ENCODE peak calls at places on chromosomes 13 and 19, in seven cellular contexts. S, J, X, I, A, Q and Y are unnamed samples. For H3K4me1, the result is how much of the 10 kb centered on the place peaks cover.

GRCh38 chr19:55563261-55563690 is 17.4 kb downstream of the ZNF579 start:
- DNase-seq in A (no peak), S (no peak), Q (no peak), X (no peak), J (no peak), I (no peak), Y (no peak)

GRCh38 chr13:94079876-94080275 is 399.6 kb downstream of the DCT start:
- DNase-seq in A (no peak), I (no peak), J (no peak), S (no peak), X (no peak), Q (no peak), Y (no peak)

GRCh38 chr19:12703056-12703455 is 6.6 kb upstream of the FBXW9 start:
- DNase-seq in I (peak), S (no peak), A (no peak), J (no peak), X (no peak), Q (no peak), Y (no peak)

GRCh38 chr19:13243971-13244370 is 93.8 kb downstream of the IER2 start:
- DNase-seq in I (no peak), A (no peak), S (no peak), Q (no peak), X (no peak), J (no peak), Y (no peak)

GRCh38 chr19:45402469-45403070 is 2.3 kb downstream of the PPP1R13L start:
- DNase-seq in X (peak), A (peak), J (no peak), Q (no peak), I (no peak), S (no peak), Y (peak)

GRCh38 chr19:13355356-13355755 is 150.9 kb downstream of the CACNA1A start:
- DNase-seq in X (no peak), I (no peak), J (no peak), A (no peak), S (no peak), Q (no peak), Y (no peak)

GRCh38 chr13:26544707-26545106 is 12.8 kb upstream of the WASF3 start:
- DNase-seq in S (no peak), J (no peak), X (no peak), I (no peak), A (no peak), Q (no peak), Y (no peak)

GRCh38 chr19:928471-929259 is 2.8 kb downstream of the ARID3A start:
- DNase-seq in A (no peak), I (no peak), X (no peak), S (no peak), J (no peak), Q (no peak), Y (peak)

GRCh38 chr19:51472607-51473006 is 5.7 kb upstream of the CEACAM18 start:
- DNase-seq in Q (no peak), X (no peak), A (no peak), S (no peak), I (no peak), J (no peak), Y (no peak)

GRCh38 chr19:45492627-45493470 is 4.0 kb downstream of the RTN2 start:
- DNase-seq in A (peak), I (peak), J (no peak), Q (no peak), S (no peak), X (no peak), Y (no peak)

GRCh38 chr19:1027020-1027952 is 878 bp downstream of the CNN2 start:
- DNase-seq in Q (peak), J (no peak), A (peak), S (no peak), I (peak), X (no peak), Y (no peak)

GRCh38 chr19:45376045-45376724 is 5.8 kb upstream of the ERCC2 start:
- DNase-seq in S (peak), Q (no peak), X (no peak), A (no peak), I (no peak), J (peak), Y (no peak)

GRCh38 chr13:49731766-49732165 is 40.5 kb upstream of the EBPL start:
- DNase-seq in Q (no peak), I (no peak), S (no peak), A (no peak), X (no peak), J (no peak), Y (no peak)

GRCh38 chr19:14516746-14517438 is 1.3 kb downstream of the DNAJB1 start:
- DNase-seq in S (no peak), X (peak), A (no peak), J (no peak), I (peak), Q (no peak), Y (no peak)

GRCh38 chr19:14516048-14516534 is 2.1 kb downstream of the DNAJB1 start:
- DNase-seq in S (no peak), X (peak), J (no peak), A (no peak), I (no peak), Q (no peak), Y (no peak)

GRCh38 chr19:14517840-14518505 is at the start of gene DNAJB1:
- DNase-seq in X (peak), A (peak), I (peak), S (peak), J (peak), Q (peak), Y (peak)

GRCh38 chr19:14515501-14516047 is 2.6 kb downstream of the DNAJB1 start:
- DNase-seq in A (no peak), J (no peak), S (no peak), I (no peak), X (peak), Q (no peak), Y (no peak)

DNA sequence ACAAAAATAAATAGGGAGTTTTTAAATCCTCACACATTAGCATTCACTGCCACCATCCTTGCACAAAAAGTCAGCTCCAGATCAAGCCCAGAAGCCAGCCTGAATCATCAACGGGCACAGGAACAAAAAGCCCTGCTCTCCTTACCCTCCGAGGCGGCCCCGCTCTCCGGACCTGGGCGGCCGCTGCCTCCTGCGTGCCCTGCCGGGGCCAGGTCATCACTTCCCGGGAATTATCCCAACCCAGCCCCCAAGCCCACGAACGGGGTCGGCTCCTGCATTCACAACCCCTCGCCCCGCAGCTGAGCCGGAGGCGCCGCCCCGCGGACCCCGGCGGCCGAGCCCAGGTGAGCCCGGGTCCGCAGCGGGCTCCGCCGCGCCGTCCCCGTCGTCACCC is 754 bp downstream of the DNAJB1 start:
- DNase-seq in Q (no peak), J (no peak), X (no peak), A (no peak), I (no peak), S (no peak), Y (no peak)
- H3K4me1 ChIP-seq in Q (under half), J (under half), X (under half), A (under half), I (half or more), S (under half), Y (under half)

GRCh38 chr19:43754312-43754561 is 525 bp downstream of the SMG9 start:
- DNase-seq in X (no peak), S (no peak), A (no peak), J (no peak), Q (no peak), I (no peak), Y (no peak)
- H3K4me1 ChIP-seq in X (under half), S (under half), A (under half), J (under half), Q (under half), I (half or more), Y (under half)

GRCh38 chr19:4376991-4377781 is 23.2 kb downstream of the SH3GL1 start:
- DNase-seq in I (no peak), Q (no peak), A (peak), X (no peak), S (no peak), J (no peak), Y (peak)
- H3K4me1 ChIP-seq in I (half or more), Q (under half), A (under half), X (half or more), S (half or more), J (under half), Y (half or more)

GRCh38 chr13:28528848-28529247 is 33.9 kb upstream of the FLT1 start:
- DNase-seq in X (no peak), J (no peak), Q (no peak), S (no peak), A (no peak), I (no peak), Y (no peak)

GRCh38 chr13:28526876-28527275 is 31.9 kb upstream of the FLT1 start:
- DNase-seq in I (no peak), Q (no peak), S (no peak), J (no peak), X (no peak), A (no peak), Y (no peak)

GRCh38 chr13:28529836-28530235 is 34.9 kb upstream of the FLT1 start:
- DNase-seq in A (no peak), J (no peak), I (no peak), Q (no peak), S (no peak), X (no peak), Y (no peak)

GRCh38 chr13:28528388-28528787 is 33.5 kb upstream of the FLT1 start:
- DNase-seq in A (no peak), S (no peak), X (no peak), J (no peak), Q (no peak), I (no peak), Y (no peak)

DNA sequence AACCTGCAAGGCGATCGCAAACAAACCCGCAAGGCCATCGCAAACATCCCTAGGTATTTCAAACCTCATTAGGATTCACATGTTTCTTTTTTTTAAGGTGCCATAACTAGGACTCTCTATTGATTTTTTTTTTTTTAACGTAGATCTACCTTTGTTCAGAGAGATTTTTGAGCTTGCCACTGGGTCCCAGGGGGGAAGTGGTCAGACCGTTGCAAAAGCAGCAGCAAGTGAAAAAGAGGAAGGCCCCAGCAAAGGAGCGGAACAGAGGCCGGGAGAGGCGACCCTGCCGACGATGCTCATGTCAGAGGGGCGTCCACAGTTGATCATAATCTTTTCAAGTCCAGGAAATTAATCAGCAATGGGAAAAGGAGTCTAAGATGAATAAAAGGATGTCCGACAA is 32.7 kb upstream of the FLT1 start:
- DNase-seq in Q (no peak), I (peak), J (no peak), S (no peak), X (no peak), A (peak), Y (no peak)
- H3K4me1 ChIP-seq in Q (under half), I (under half), J (under half), S (under half), X (under half), A (under half), Y (under half)

GRCh38 chr13:80048802-80049201 is 292.1 kb downstream of the SPRY2 start:
- DNase-seq in I (peak), S (peak), A (peak), Q (peak), X (no peak), J (peak), Y (peak)

GRCh38 chr13:80055804-80056203 is 285.1 kb downstream of the SPRY2 start:
- DNase-seq in S (no peak), I (no peak), A (no peak), Q (no peak), J (no peak), X (no peak), Y (no peak)

GRCh38 chr13:80054806-80055205 is 286.1 kb downstream of the SPRY2 start:
- DNase-seq in Q (no peak), X (no peak), S (no peak), J (no peak), I (no peak), A (no peak), Y (no peak)

GRCh38 chr13:80050252-80050651 is 290.7 kb downstream of the SPRY2 start:
- DNase-seq in A (no peak), X (no peak), Q (no peak), S (no peak), J (no peak), I (no peak), Y (no peak)

DNA sequence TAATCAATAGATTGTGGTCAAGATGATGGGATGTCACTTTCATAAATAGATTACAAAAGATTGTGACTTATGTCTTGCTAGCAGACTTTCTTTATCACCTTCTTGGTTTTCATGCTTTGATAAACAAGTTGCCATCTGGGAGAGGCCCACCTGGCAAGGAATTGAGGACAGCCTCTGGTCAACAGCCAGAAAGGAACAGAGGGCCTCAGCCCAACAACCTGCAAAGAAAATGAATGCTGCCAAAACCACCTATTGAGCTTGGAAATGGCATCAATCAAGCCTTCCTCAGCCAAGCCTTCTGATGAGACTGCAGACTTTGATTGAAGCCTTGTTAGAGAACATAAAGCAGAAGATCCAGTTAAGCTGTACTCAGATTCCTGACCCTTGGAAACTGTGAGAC is 288.6 kb downstream of the SPRY2 start:
- DNase-seq in J (no peak), X (no peak), S (no peak), A (no peak), I (no peak), Q (no peak), Y (no peak)
- H3K4me1 ChIP-seq in J (under half), X (under half), S (under half), A (under half), I (under half), Q (under half), Y (under half)

GRCh38 chr19:18833849-18834643 is 2.3 kb downstream of the UPF1 start:
- DNase-seq in I (no peak), J (no peak), S (no peak), A (no peak), Q (peak), X (no peak), Y (no peak)
- H3K4me1 ChIP-seq in I (under half), J (under half), S (under half), A (under half), Q (under half), X (under half), Y (under half)

GRCh38 chr13:44241638-44242037 is 132.0 kb upstream of the SERP2 start:
- DNase-seq in A (no peak), Q (no peak), X (no peak), I (no peak), S (no peak), J (no peak), Y (no peak)
- H3K4me1 ChIP-seq in A (under half), Q (under half), X (under half), I (under half), S (under half), J (under half), Y (under half)

GRCh38 chr13:51829236-51829899 is 15.6 kb downstream of the TMEM272 start:
- DNase-seq in X (no peak), A (no peak), S (no peak), I (peak), J (no peak), Q (no peak), Y (no peak)

GRCh38 chr13:51833980-51834379 is 11.0 kb downstream of the TMEM272 start:
- DNase-seq in I (no peak), S (no peak), J (no peak), A (no peak), Q (no peak), X (no peak), Y (no peak)

GRCh38 chr13:51832471-51833152 is 12.4 kb downstream of the TMEM272 start:
- DNase-seq in J (no peak), I (peak), Q (no peak), S (peak), X (no peak), A (no peak), Y (no peak)

GRCh38 chr13:51834581-51835158 is 10.3 kb downstream of the TMEM272 start:
- DNase-seq in X (no peak), A (no peak), Q (no peak), J (no peak), I (no peak), S (no peak), Y (no peak)

GRCh38 chr13:51831519-51831918 is 13.5 kb downstream of the TMEM272 start:
- DNase-seq in X (no peak), Q (no peak), I (no peak), A (no peak), J (no peak), S (no peak), Y (no peak)
- H3K4me1 ChIP-seq in X (under half), Q (under half), I (half or more), A (under half), J (under half), S (under half), Y (under half)

GRCh38 chr13:114108141-114108761 is 24.2 kb downstream of the RASA3 start:
- DNase-seq in I (no peak), S (no peak), X (peak), A (no peak), Q (no peak), J (peak), Y (peak)
- H3K4me1 ChIP-seq in I (under half), S (under half), X (under half), A (under half), Q (under half), J (under half), Y (under half)

GRCh38 chr13:106561551-106562170 is 6.3 kb downstream of the ARGLU1 start:
- DNase-seq in J (no peak), S (no peak), Q (no peak), X (no peak), I (no peak), A (no peak), Y (no peak)
- H3K4me1 ChIP-seq in J (under half), S (under half), Q (under half), X (under half), I (under half), A (under half), Y (under half)